ENCODE peak calls at places on chromosome 13, in six cellular contexts. One of them, this sample, is unnamed.
A peak's percentile ranks its signal among the peaks of the same experiment; 100 is the strongest.

GRCh38 chr13:84352946-84353345 is 470.7 kb upstream of the SLITRK1 start:
- DNase-seq in A549: no peak
- DNase-seq in HepG2: no peak
- DNase-seq in IMR-90: no peak
- DNase-seq in K562: no peak
- DNase-seq in GM12878: no peak
- DNase-seq in this sample: no peak

GRCh38 chr13:111623743-111624505 is 303.5 kb downstream of the TEX29 start:
- DNase-seq in K562: no peak
- DNase-seq in GM12878: no peak
- DNase-seq in IMR-90: no peak
- DNase-seq in HepG2: no peak
- DNase-seq in A549: no peak
- DNase-seq in this sample: no peak

GRCh38 chr13:44470623-44471562 is 97.3 kb downstream of the SERP2 start:
- DNase-seq in HepG2: peak; percentile 29
- DNase-seq in IMR-90: peak; percentile 40
- DNase-seq in A549: no peak
- DNase-seq in K562: peak; percentile 5
- DNase-seq in GM12878: no peak
- DNase-seq in this sample: no peak

GRCh38 chr13:52036037-52036436 is 11.5 kb downstream of the UTP14C start:
- DNase-seq in K562: no peak
- DNase-seq in A549: no peak
- DNase-seq in GM12878: no peak
- DNase-seq in IMR-90: no peak
- DNase-seq in HepG2: no peak
- DNase-seq in this sample: no peak

GRCh38 chr13:51643882-51644281 is 59.6 kb downstream of the WDFY2 start:
- DNase-seq in HepG2: peak; percentile 63
- DNase-seq in GM12878: no peak
- DNase-seq in IMR-90: peak; percentile 95
- DNase-seq in A549: peak; percentile 11
- DNase-seq in K562: no peak
- DNase-seq in this sample: peak; percentile 35

GRCh38 chr13:73399347-73400216 is 340.8 kb downstream of the KLF5 start:
- DNase-seq in HepG2: peak; percentile 1
- DNase-seq in GM12878: no peak
- DNase-seq in K562: no peak
- DNase-seq in IMR-90: no peak
- DNase-seq in A549: no peak
- DNase-seq in this sample: no peak

GRCh38 chr13:51223284-51224270 is 1.4 kb downstream of the FAM124A start:
- DNase-seq in HepG2: no peak
- DNase-seq in K562: no peak
- DNase-seq in A549: no peak
- DNase-seq in IMR-90: no peak
- DNase-seq in GM12878: no peak
- DNase-seq in this sample: no peak

GRCh38 chr13:68056816-68057710 is 826.9 kb upstream of the PCDH9 start:
- DNase-seq in GM12878: no peak
- DNase-seq in A549: peak; percentile 1
- DNase-seq in IMR-90: peak; percentile 1
- DNase-seq in HepG2: peak; percentile 45
- DNase-seq in K562: no peak
- DNase-seq in this sample: no peak

GRCh38 chr13:44407891-44408290 is 34.3 kb downstream of the SERP2 start:
- DNase-seq in IMR-90: no peak
- DNase-seq in A549: no peak
- DNase-seq in GM12878: no peak
- DNase-seq in HepG2: no peak
- DNase-seq in K562: no peak
- DNase-seq in this sample: no peak

GRCh38 chr13:32026619-32027018 is 5.0 kb upstream of the FRY start:
- DNase-seq in HepG2: no peak
- DNase-seq in A549: no peak
- DNase-seq in IMR-90: no peak
- DNase-seq in GM12878: no peak
- DNase-seq in K562: no peak
- DNase-seq in this sample: no peak

GRCh38 chr13:42101821-42102580 is 53.6 kb downstream of the DGKH start:
- DNase-seq in IMR-90: no peak
- DNase-seq in GM12878: no peak
- DNase-seq in A549: no peak
- DNase-seq in K562: no peak
- DNase-seq in HepG2: no peak
- DNase-seq in this sample: no peak

GRCh38 chr13:46343279-46343949 is 43.6 kb downstream of the RUBCNL start:
- DNase-seq in IMR-90: no peak
- DNase-seq in K562: no peak
- DNase-seq in GM12878: no peak
- DNase-seq in HepG2: no peak
- DNase-seq in A549: no peak
- DNase-seq in this sample: no peak

GRCh38 chr13:57286511-57287098 is 119.6 kb downstream of the PRR20E start:
- DNase-seq in IMR-90: no peak
- DNase-seq in K562: no peak
- DNase-seq in A549: no peak
- DNase-seq in GM12878: no peak
- DNase-seq in HepG2: no peak
- DNase-seq in this sample: no peak

GRCh38 chr13:31408927-31409326 is 209.2 kb downstream of the B3GLCT start:
- DNase-seq in K562: no peak
- DNase-seq in A549: no peak
- DNase-seq in HepG2: no peak
- DNase-seq in IMR-90: no peak
- DNase-seq in GM12878: no peak
- DNase-seq in this sample: no peak

GRCh38 chr13:109160887-109161669 is 531.7 kb downstream of the MYO16 start:
- DNase-seq in IMR-90: no peak
- DNase-seq in K562: no peak
- DNase-seq in HepG2: no peak
- DNase-seq in GM12878: no peak
- DNase-seq in A549: no peak
- DNase-seq in this sample: no peak

GRCh38 chr13:29369060-29369743 is 226.3 kb downstream of the SLC7A1 start:
- DNase-seq in A549: no peak
- DNase-seq in K562: no peak
- DNase-seq in GM12878: peak; percentile 12
- DNase-seq in HepG2: peak; percentile 44
- DNase-seq in IMR-90: peak; percentile 34
- DNase-seq in this sample: peak; percentile 32

GRCh38 chr13:48559638-48560320 is 26.9 kb upstream of the RCBTB2 start:
- DNase-seq in IMR-90: peak; percentile 70
- DNase-seq in HepG2: no peak
- DNase-seq in A549: no peak
- DNase-seq in K562: no peak
- DNase-seq in GM12878: no peak
- DNase-seq in this sample: no peak

GRCh38 chr13:24668511-24668910 is 11.7 kb upstream of the ATP12A start:
- DNase-seq in K562: no peak
- DNase-seq in GM12878: no peak
- DNase-seq in HepG2: no peak
- DNase-seq in A549: no peak
- DNase-seq in IMR-90: no peak
- DNase-seq in this sample: no peak

GRCh38 chr13:41059466-41059865 is 1.8 kb upstream of the WBP4 start:
- DNase-seq in GM12878: no peak
- DNase-seq in A549: no peak
- DNase-seq in IMR-90: peak; percentile 11
- DNase-seq in K562: no peak
- DNase-seq in HepG2: no peak
- DNase-seq in this sample: no peak
- TF ChIP-seq BHLHE40 in GM12878: no peak
- TF ChIP-seq BHLHE40 in A549: no peak
- TF ChIP-seq BHLHE40 in IMR-90: no peak
- TF ChIP-seq BHLHE40 in K562: no peak
- TF ChIP-seq BHLHE40 in HepG2: no peak
- TF ChIP-seq BHLHE40 in this sample: no peak

GRCh38 chr13:85544756-85545155 is 254.5 kb downstream of the SLITRK6 start:
- DNase-seq in K562: no peak
- DNase-seq in A549: no peak
- DNase-seq in IMR-90: no peak
- DNase-seq in HepG2: no peak
- DNase-seq in GM12878: no peak
- DNase-seq in this sample: no peak
- TF ChIP-seq BHLHE40 in K562: no peak
- TF ChIP-seq BHLHE40 in A549: no peak
- TF ChIP-seq BHLHE40 in IMR-90: no peak
- TF ChIP-seq BHLHE40 in HepG2: no peak
- TF ChIP-seq BHLHE40 in GM12878: no peak
- TF ChIP-seq BHLHE40 in this sample: no peak

DNA sequence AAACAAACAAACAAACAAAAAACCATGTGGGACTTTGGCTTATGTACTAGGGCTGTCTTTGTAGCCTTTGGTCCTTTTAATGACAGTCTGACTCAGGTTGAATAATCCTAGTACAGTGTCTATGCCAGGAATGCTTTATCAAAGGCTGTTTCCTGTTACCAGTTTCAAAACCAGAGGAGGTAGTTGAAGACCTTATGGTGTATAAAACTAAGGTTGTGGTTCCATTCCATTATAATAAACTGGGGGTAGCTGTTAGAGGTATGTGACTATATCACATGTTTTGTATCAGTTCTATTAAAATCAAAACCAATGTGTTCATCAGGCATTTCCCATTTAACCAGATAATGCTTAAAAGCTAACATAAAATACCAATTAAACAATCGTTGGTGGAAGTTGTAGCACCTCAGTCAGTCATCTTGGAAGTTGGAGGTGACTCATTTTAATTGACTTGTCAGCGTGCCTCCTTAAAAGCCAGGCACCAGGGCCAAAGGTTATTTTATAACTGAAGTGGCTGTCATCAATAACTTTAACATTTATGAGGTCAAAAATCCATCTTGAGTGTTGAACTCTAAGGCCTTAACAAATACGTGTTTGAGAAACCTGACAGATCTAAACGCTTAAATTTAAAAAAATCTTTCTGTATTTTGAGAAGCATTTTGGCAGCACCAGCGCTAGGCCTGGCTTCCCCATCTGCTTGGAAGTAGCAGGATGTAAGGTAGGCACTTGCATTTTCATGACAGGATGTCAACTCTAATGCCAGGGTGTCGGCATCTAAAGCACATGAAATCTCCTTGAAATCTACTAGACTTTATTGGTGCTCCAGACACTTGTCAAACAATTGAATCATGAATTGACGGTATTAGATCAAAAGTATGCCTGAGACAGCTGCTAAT is 162.5 kb downstream of the LMO7 start:
- DNase-seq in K562: no peak
- DNase-seq in IMR-90: peak; percentile 65
- DNase-seq in A549: no peak
- DNase-seq in HepG2: no peak
- DNase-seq in GM12878: no peak
- DNase-seq in this sample: no peak
- TF ChIP-seq BHLHE40 in K562: no peak
- TF ChIP-seq BHLHE40 in IMR-90: no peak
- TF ChIP-seq BHLHE40 in A549: no peak
- TF ChIP-seq BHLHE40 in HepG2: no peak
- TF ChIP-seq BHLHE40 in GM12878: no peak
- TF ChIP-seq BHLHE40 in this sample: no peak

GRCh38 chr13:75251188-75251587 is 230.8 kb downstream of the TBC1D4 start:
- DNase-seq in IMR-90: no peak
- DNase-seq in K562: no peak
- DNase-seq in GM12878: no peak
- DNase-seq in HepG2: no peak
- DNase-seq in A549: no peak
- DNase-seq in this sample: no peak
- TF ChIP-seq BHLHE40 in IMR-90: no peak
- TF ChIP-seq BHLHE40 in K562: no peak
- TF ChIP-seq BHLHE40 in GM12878: no peak
- TF ChIP-seq BHLHE40 in HepG2: no peak
- TF ChIP-seq BHLHE40 in A549: no peak
- TF ChIP-seq BHLHE40 in this sample: no peak

GRCh38 chr13:92379371-92379770 is 847.2 kb upstream of the GPC6 start:
- DNase-seq in GM12878: no peak
- DNase-seq in A549: no peak
- DNase-seq in K562: no peak
- DNase-seq in IMR-90: no peak
- DNase-seq in HepG2: no peak
- DNase-seq in this sample: no peak
- TF ChIP-seq BHLHE40 in GM12878: no peak
- TF ChIP-seq BHLHE40 in A549: no peak
- TF ChIP-seq BHLHE40 in K562: no peak
- TF ChIP-seq BHLHE40 in IMR-90: no peak
- TF ChIP-seq BHLHE40 in HepG2: no peak
- TF ChIP-seq BHLHE40 in this sample: no peak

GRCh38 chr13:114151565-114152284 is 19.3 kb upstream of the RASA3 start:
- DNase-seq in A549: no peak
- DNase-seq in K562: peak; percentile 30
- DNase-seq in IMR-90: no peak
- DNase-seq in HepG2: no peak
- DNase-seq in GM12878: no peak
- DNase-seq in this sample: no peak
- TF ChIP-seq BHLHE40 in A549: no peak
- TF ChIP-seq BHLHE40 in K562: no peak
- TF ChIP-seq BHLHE40 in IMR-90: no peak
- TF ChIP-seq BHLHE40 in HepG2: no peak
- TF ChIP-seq BHLHE40 in GM12878: no peak
- TF ChIP-seq BHLHE40 in this sample: no peak

GRCh38 chr13:87867426-87867825 is 196.3 kb downstream of the SLITRK5 start:
- DNase-seq in HepG2: no peak
- DNase-seq in K562: no peak
- DNase-seq in IMR-90: no peak
- DNase-seq in GM12878: no peak
- DNase-seq in A549: no peak
- DNase-seq in this sample: no peak
- TF ChIP-seq BHLHE40 in HepG2: no peak
- TF ChIP-seq BHLHE40 in K562: no peak
- TF ChIP-seq BHLHE40 in IMR-90: no peak
- TF ChIP-seq BHLHE40 in GM12878: no peak
- TF ChIP-seq BHLHE40 in A549: no peak
- TF ChIP-seq BHLHE40 in this sample: no peak

This sample was measured in HEK293T.